ENCODE peak calls at places on chromosomes 13 and 19, in ten cellular contexts. K is pons, G is Peyer's patch, U is SHP77, F is NB4, H is GM04504, C is T-helper 17 cell, Q is fibroblast of mammary gland, B is amniotic stem cell, R is dermis blood vessel endothelial cell. N is an unnamed sample.

GRCh38 chr13:113002206-113002821 is 33.3 kb downstream of the MCF2L start:
- DNase-seq in U (peak; percentile 88), Q (no peak), B (no peak), G (no peak), R (peak; percentile 18), K (no peak), C (no peak), F (no peak), H (no peak), N (peak; percentile 54)

GRCh38 chr13:36325912-36326311 is 20.3 kb downstream of the SPART start:
- DNase-seq in R (no peak), F (no peak), U (no peak), Q (no peak), C (no peak), H (no peak), B (no peak), G (no peak), K (no peak), N (no peak)

GRCh38 chr19:48403606-48404005 is 10.1 kb downstream of the GRIN2D start:
- DNase-seq in F (peak; percentile 93), H (no peak), U (peak; percentile 30), K (peak; percentile 62), R (peak; percentile 75), C (peak; percentile 28), Q (peak; percentile 61), B (no peak), G (peak; percentile 83), N (no peak)

GRCh38 chr19:29539131-29539530 is 13.3 kb downstream of the VSTM2B start:
- DNase-seq in F (no peak), G (peak; percentile 32), R (no peak), C (no peak), B (no peak), H (no peak), U (no peak), K (no peak), Q (no peak), N (no peak)

GRCh38 chr13:24127116-24127631 is 33.3 kb upstream of the SPATA13 start:
- DNase-seq in B (no peak), U (no peak), F (peak; percentile 68), H (peak; percentile 6), R (no peak), Q (peak; percentile 16), C (no peak), G (peak; percentile 79), K (no peak), N (no peak)

GRCh38 chr19:43789029-43789428 is 8.3 kb upstream of the KCNN4 start:
- DNase-seq in F (peak; percentile 56), B (peak; percentile 15), Q (peak; percentile 55), U (no peak), H (no peak), K (no peak), R (peak; percentile 69), G (no peak), C (no peak), N (peak; percentile 49)

GRCh38 chr19:9461938-9462337 is 26.6 kb upstream of the ZNF266 start:
- DNase-seq in R (no peak), H (no peak), G (no peak), F (no peak), Q (no peak), K (no peak), C (no peak), B (no peak), U (no peak), N (no peak)

GRCh38 chr19:30092721-30093569 is 150.9 kb downstream of the URI1 start:
- DNase-seq in K (no peak), G (no peak), F (no peak), U (no peak), C (no peak), Q (no peak), H (no peak), R (no peak), B (no peak), N (no peak)

GRCh38 chr19:3233831-3234230 is 9.4 kb downstream of the CELF5 start:
- DNase-seq in R (no peak), G (no peak), F (no peak), C (no peak), Q (no peak), B (no peak), U (no peak), H (no peak), K (no peak), N (no peak)

GRCh38 chr13:76285463-76285862 is 600.7 kb downstream of the KCTD12 start:
- DNase-seq in U (no peak), K (no peak), B (no peak), C (no peak), R (no peak), H (no peak), F (no peak), G (no peak), Q (no peak), N (no peak)

GRCh38 chr13:113598081-113598410 is 13.5 kb downstream of the TFDP1 start:
- DNase-seq in B (no peak), K (no peak), R (no peak), G (no peak), Q (no peak), H (no peak), F (no peak), C (no peak), U (no peak), N (no peak)

GRCh38 chr13:74570834-74571233 is 436.6 kb upstream of the KLF12 start:
- DNase-seq in R (no peak), H (no peak), Q (peak; percentile 47), U (no peak), K (no peak), C (no peak), F (no peak), G (no peak), B (no peak), N (no peak)

GRCh38 chr19:14127176-14127575 is 9.2 kb downstream of the ASF1B start:
- DNase-seq in C (no peak), U (no peak), B (no peak), R (no peak), G (no peak), Q (no peak), K (no peak), F (no peak), H (no peak), N (no peak)

GRCh38 chr13:19567820-19568534 is 6.6 kb upstream of the TPTE2 start:
- DNase-seq in H (no peak), C (no peak), U (no peak), R (no peak), Q (no peak), K (no peak), G (no peak), F (no peak), B (no peak), N (no peak)

GRCh38 chr13:42038661-42039456 is 9.6 kb upstream of the DGKH start:
- DNase-seq in R (no peak), Q (peak; percentile 37), H (peak; percentile 44), U (no peak), K (no peak), F (no peak), C (no peak), G (no peak), B (no peak), N (no peak)

GRCh38 chr19:6730153-6730804 is 7.1 kb downstream of the GPR108 start:
- DNase-seq in U (peak; percentile 79), H (no peak), K (peak; percentile 52), C (no peak), Q (peak; percentile 12), B (no peak), F (peak; percentile 37), R (no peak), G (peak; percentile 92), N (no peak)

GRCh38 chr19:49555600-49556411 is 24.6 kb downstream of the NOSIP start:
- DNase-seq in C (peak; percentile 64), U (no peak), K (no peak), B (no peak), R (peak; percentile 59), F (peak; percentile 48), G (peak; percentile 88), H (no peak), Q (peak; percentile 55), N (peak; percentile 88)

GRCh38 chr19:39623946-39624345 is 21.6 kb downstream of the LGALS13 start:
- DNase-seq in H (no peak), R (no peak), U (no peak), B (no peak), K (no peak), Q (no peak), F (no peak), G (no peak), C (no peak), N (no peak)

GRCh38 chr13:114099918-114100445 is 32.4 kb downstream of the RASA3 start:
- DNase-seq in U (peak; percentile 87), K (no peak), B (no peak), H (no peak), G (peak; percentile 46), C (no peak), R (no peak), Q (peak; percentile 65), F (peak; percentile 34), N (no peak)

GRCh38 chr13:31950121-31950810 is 81.3 kb upstream of the FRY start:
- DNase-seq in R (peak; percentile 5), B (no peak), K (peak; percentile 24), F (peak; percentile 35), Q (no peak), G (no peak), H (no peak), C (no peak), U (no peak), N (no peak)

GRCh38 chr19:31500921-31501320 is 151.7 kb upstream of the TSHZ3 start:
- DNase-seq in F (no peak), R (no peak), U (no peak), H (no peak), Q (no peak), C (no peak), G (no peak), B (no peak), K (peak; percentile 3), N (no peak)

GRCh38 chr13:73367886-73368285 is 309.1 kb downstream of the KLF5 start:
- DNase-seq in K (no peak), Q (no peak), B (no peak), F (no peak), H (no peak), U (no peak), R (no peak), G (no peak), C (no peak), N (no peak)

GRCh38 chr19:1232652-1233360 is 5.0 kb downstream of the CBARP start:
- DNase-seq in K (no peak), F (no peak), C (no peak), H (no peak), Q (peak; percentile 77), U (no peak), R (peak; percentile 73), G (peak; percentile 57), B (no peak), N (no peak)